ENCODE peak calls at places on chromosomes 5 and 9, in five cellular contexts. R is IMR-90, V is mesenchymal stem cell, F is H9, Q is H1. N is an unnamed sample.

GRCh38 chr9:91655215-91655614 is 231.6 kb upstream of the NFIL3 start:
- DNase-seq in R (no peak), V (no peak), Q (no peak), F (no peak), N (no peak)

GRCh38 chr5:36644727-36645126 is 38.3 kb downstream of the SLC1A3 start:
- DNase-seq in V (no peak), Q (no peak), F (no peak), R (no peak), N (no peak)

GRCh38 chr9:124441291-124441690 is 9.0 kb upstream of the ADGRD2 start:
- DNase-seq in V (no peak), Q (no peak), R (no peak), F (no peak), N (no peak)

GRCh38 chr9:13873212-13873611 is 440.7 kb downstream of the NFIB start:
- DNase-seq in F (no peak), V (no peak), Q (no peak), R (no peak), N (no peak)

GRCh38 chr5:126403871-126404270 is 19.3 kb upstream of the GRAMD2B start:
- DNase-seq in F (no peak), R (peak), V (no peak), Q (no peak), N (no peak)

GRCh38 chr9:85743290-85744128 is 1.8 kb upstream of the AGTPBP1 start:
- DNase-seq in F (peak), R (peak), V (peak), Q (no peak), N (no peak)

GRCh38 chr5:37799865-37800421 is 39.9 kb downstream of the GDNF start:
- DNase-seq in F (no peak), V (peak), Q (no peak), R (no peak), N (no peak)

GRCh38 chr9:135607401-135608293 is 31.7 kb downstream of the GLT6D1 start:
- DNase-seq in R (no peak), Q (no peak), F (peak), V (no peak), N (no peak)

DNA sequence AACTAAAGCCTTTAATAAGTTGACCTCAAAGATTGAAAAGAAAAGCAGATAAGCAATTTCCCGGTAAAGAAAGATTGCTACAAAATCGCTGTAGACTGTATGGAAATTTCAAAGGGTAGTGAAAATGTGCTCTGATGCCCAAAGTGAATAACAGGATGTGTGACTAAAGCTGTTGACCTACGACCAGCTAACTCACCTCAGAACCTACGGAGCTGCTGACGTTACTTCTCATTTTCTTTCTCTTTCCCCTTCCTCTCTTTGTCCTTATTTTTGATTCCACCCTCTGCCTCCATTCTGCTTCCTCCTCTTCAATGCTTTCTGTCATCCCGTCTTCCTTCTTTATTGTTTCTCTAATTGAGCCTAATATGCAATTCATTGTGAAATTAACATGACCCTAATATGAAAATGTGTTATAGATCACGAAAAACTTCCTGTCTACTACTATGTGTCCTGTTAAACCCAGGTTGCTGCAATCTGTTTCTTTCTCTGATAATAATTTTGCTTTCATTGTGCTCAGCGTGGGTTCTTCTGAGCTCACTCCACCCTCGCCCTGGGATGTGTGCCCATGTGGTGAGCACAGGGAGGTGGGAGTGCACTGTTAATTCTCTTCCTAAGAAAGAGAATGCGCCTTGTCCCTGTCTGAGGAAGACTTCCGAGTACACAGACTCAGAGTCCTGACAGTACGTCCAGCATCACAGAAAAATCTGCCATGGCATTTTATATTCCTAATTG is 103.0 kb downstream of the PDE4D start:
- DNase-seq in V (no peak), F (no peak), Q (no peak), R (no peak), N (no peak)
- H3K14ac ChIP-seq in V (no peak), F (no peak), Q (no peak), R (no peak), N (no peak)

DNA sequence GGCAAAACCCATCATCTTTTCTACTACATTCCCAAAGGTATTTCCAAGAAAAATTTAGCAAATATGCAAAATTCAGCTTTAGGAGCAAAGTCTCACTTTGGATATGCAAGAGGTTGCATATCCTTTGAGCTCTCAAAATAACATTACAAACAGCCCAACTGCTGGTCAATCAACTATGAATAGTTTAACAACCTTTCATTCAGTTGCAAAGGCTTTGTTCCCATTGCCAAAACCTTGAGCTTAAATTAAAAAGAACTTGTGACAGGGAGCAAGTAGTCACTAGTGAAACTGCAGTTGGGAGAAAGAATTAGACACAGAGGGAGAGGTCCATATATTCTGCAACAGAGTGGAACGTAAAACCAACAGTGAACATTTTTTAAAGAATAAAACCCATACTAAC is 8.8 kb downstream of the ZNF608 start:
- DNase-seq in R (no peak), V (no peak), Q (no peak), F (no peak), N (no peak)
- H2BK15ac ChIP-seq in R (no peak), V (no peak), Q (no peak), F (no peak), N (no peak)

DNA sequence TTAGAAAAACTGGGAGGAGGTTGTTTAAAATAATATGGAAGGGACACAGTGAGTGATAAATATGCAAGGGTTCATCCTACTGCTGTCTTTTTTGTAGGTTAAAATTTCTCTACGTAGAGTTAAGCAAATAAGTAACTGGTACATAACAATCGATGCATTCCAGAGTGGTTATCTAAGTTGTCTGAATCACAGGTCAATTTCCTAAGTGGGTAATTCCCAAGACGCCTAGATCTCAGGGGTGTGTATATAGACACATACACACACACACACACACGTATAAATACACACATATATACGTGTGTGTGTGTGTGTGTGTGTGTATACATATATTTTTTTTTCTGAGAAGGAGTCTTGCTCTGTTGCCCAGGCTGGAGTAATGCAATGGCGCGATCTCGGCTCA is 22.3 kb downstream of the CAAP1 start:
- DNase-seq in R (peak), F (no peak), V (peak), Q (no peak), N (no peak)
- H3K14ac ChIP-seq in R (no peak), F (no peak), V (no peak), Q (no peak), N (no peak)

GRCh38 chr5:160726721-160727120 is 125.3 kb downstream of the ATP10B start:
- DNase-seq in R (no peak), V (no peak), Q (no peak), F (no peak), N (no peak)

DNA sequence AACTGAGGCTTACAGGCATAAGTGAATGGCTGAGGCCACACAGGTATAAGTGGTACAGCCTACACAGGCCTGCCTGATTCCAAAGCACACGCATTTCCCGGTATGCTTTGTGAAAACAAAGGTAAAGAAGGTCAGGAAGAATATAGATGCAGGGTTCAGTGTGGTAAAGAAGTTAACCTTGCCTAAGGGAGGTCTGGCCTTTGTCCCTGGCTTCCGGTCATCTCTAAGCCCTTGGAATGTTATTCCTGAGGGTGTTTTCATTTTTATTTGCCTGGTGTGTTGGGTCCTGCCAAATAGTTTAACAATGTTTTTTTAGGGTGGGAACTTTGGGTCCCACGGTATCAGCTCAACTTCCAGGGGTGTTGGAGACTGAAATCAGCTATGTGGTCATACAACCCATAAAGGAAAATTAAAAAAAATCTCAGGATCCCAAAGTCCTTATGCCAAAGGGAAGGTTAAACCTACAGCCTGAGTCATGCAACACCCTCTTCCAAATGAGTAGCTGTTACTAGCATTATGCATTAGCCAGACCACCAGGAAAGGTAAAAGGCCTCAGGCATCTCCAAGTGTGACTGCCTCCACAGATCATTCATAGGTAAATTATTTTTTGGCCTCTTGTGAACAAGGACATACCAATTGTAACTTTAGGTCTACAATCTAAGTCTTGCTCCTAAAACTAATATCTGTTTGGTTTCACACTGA is 124.6 kb downstream of the ATP10B start:
- DNase-seq in R (no peak), F (no peak), V (no peak), Q (no peak), N (no peak)
- H2BK15ac ChIP-seq in R (no peak), F (no peak), V (no peak), Q (no peak), N (no peak)

DNA sequence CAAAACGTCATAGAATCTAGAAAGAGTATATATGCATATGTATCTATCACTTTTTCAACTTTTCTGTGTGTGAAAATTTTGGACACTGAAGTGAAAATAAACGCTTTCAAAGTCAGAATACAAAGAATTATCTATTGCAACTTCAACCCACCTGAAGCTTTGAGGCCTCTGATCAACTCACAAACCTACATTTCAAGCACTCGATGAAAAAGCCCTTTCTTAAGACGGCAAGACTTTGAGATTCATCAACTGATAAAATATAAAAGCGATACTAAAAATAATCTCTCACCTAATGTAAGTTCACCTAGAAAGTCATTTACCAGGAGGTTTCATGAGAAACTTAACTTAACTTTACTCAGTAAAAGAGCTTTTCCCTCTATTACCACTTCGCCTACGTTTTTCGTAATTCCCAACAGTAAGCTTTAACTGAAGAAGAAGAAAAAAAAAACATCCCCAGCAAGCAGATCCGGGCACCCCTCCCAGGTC is 1.2 kb downstream of the GOLPH3 start:
- DNase-seq in Q (no peak), V (peak), F (no peak), R (no peak), N (no peak)
- H3K14ac ChIP-seq in Q (no peak), V (no peak), F (no peak), R (peak), N (no peak)

GRCh38 chr5:80194470-80194869 is 61.4 kb downstream of the SERINC5 start:
- DNase-seq in R (peak), V (no peak), Q (no peak), F (no peak), N (no peak)
- H2BK15ac ChIP-seq in R (no peak), V (no peak), Q (no peak), F (no peak), N (no peak)

N was measured in neuronal stem cell.